ENCODE peak calls at places on chromosome 3, in ten cellular contexts. One of them, this sample, is unnamed.

GRCh38 chr3:193347507-193348501 is 30.7 kb downstream of the ATP13A5 start:
- DNase-seq in WERI-Rb-1: peak; percentile 16
- DNase-seq in coronary artery: no peak
- DNase-seq in uterus: no peak
- DNase-seq in foreskin fibroblast: no peak
- DNase-seq in GM20000: no peak
- DNase-seq in heart right ventricle: no peak
- DNase-seq in endothelial cell: no peak
- DNase-seq in A549: no peak
- DNase-seq in brain microvascular endothelial cell: no peak
- DNase-seq in this sample: peak; percentile 40

GRCh38 chr3:5202267-5202666 is 14.8 kb downstream of the EDEM1 start:
- DNase-seq in WERI-Rb-1: no peak
- DNase-seq in coronary artery: no peak
- DNase-seq in uterus: no peak
- DNase-seq in foreskin fibroblast: no peak
- DNase-seq in GM20000: no peak
- DNase-seq in heart right ventricle: no peak
- DNase-seq in endothelial cell: no peak
- DNase-seq in A549: no peak
- DNase-seq in brain microvascular endothelial cell: no peak
- DNase-seq in this sample: no peak

GRCh38 chr3:138188013-138188352 is 882 bp downstream of the ARMC8 start:
- DNase-seq in WERI-Rb-1: no peak
- DNase-seq in coronary artery: peak; percentile 80
- DNase-seq in uterus: peak; percentile 31
- DNase-seq in foreskin fibroblast: peak; percentile 73
- DNase-seq in GM20000: peak; percentile 29
- DNase-seq in heart right ventricle: no peak
- DNase-seq in endothelial cell: no peak
- DNase-seq in A549: peak; percentile 24
- DNase-seq in brain microvascular endothelial cell: no peak
- DNase-seq in this sample: no peak

GRCh38 chr3:35772364-35773009 is 133.2 kb downstream of the ARPP21 start:
- DNase-seq in WERI-Rb-1: no peak
- DNase-seq in coronary artery: no peak
- DNase-seq in uterus: no peak
- DNase-seq in foreskin fibroblast: no peak
- DNase-seq in GM20000: no peak
- DNase-seq in heart right ventricle: no peak
- DNase-seq in endothelial cell: no peak
- DNase-seq in A549: no peak
- DNase-seq in brain microvascular endothelial cell: no peak
- DNase-seq in this sample: no peak

GRCh38 chr3:41682996-41683395 is 278.9 kb downstream of the ULK4 start:
- DNase-seq in WERI-Rb-1: no peak
- DNase-seq in coronary artery: no peak
- DNase-seq in uterus: no peak
- DNase-seq in foreskin fibroblast: peak; percentile 11
- DNase-seq in GM20000: no peak
- DNase-seq in heart right ventricle: no peak
- DNase-seq in endothelial cell: no peak
- DNase-seq in A549: no peak
- DNase-seq in brain microvascular endothelial cell: peak; percentile 86
- DNase-seq in this sample: no peak

GRCh38 chr3:104810896-104811295 is 555.8 kb upstream of the ALCAM start:
- DNase-seq in WERI-Rb-1: no peak
- DNase-seq in coronary artery: no peak
- DNase-seq in uterus: no peak
- DNase-seq in foreskin fibroblast: no peak
- DNase-seq in GM20000: no peak
- DNase-seq in heart right ventricle: no peak
- DNase-seq in endothelial cell: no peak
- DNase-seq in A549: no peak
- DNase-seq in brain microvascular endothelial cell: no peak
- DNase-seq in this sample: no peak

GRCh38 chr3:134650431-134651346 is at the start of gene KY:
- DNase-seq in WERI-Rb-1: peak; percentile 74
- DNase-seq in coronary artery: no peak
- DNase-seq in uterus: peak; percentile 51
- DNase-seq in foreskin fibroblast: peak; percentile 21
- DNase-seq in GM20000: no peak
- DNase-seq in heart right ventricle: peak; percentile 71
- DNase-seq in endothelial cell: peak; percentile 52
- DNase-seq in A549: peak; percentile 9
- DNase-seq in brain microvascular endothelial cell: no peak
- DNase-seq in this sample: no peak

GRCh38 chr3:42732196-42732828 is 29.7 kb upstream of the HHATL start:
- DNase-seq in WERI-Rb-1: no peak
- DNase-seq in coronary artery: peak; percentile 56
- DNase-seq in uterus: no peak
- DNase-seq in foreskin fibroblast: no peak
- DNase-seq in GM20000: no peak
- DNase-seq in heart right ventricle: no peak
- DNase-seq in endothelial cell: no peak
- DNase-seq in A549: no peak
- DNase-seq in brain microvascular endothelial cell: no peak
- DNase-seq in this sample: no peak

GRCh38 chr3:119530418-119530817 is 29.0 kb downstream of the CD80 start:
- DNase-seq in WERI-Rb-1: no peak
- DNase-seq in coronary artery: no peak
- DNase-seq in uterus: no peak
- DNase-seq in foreskin fibroblast: no peak
- DNase-seq in GM20000: no peak
- DNase-seq in heart right ventricle: no peak
- DNase-seq in endothelial cell: no peak
- DNase-seq in A549: no peak
- DNase-seq in brain microvascular endothelial cell: no peak
- DNase-seq in this sample: no peak

GRCh38 chr3:119527731-119528130 is 29.4 kb downstream of the TIMMDC1 start:
- DNase-seq in WERI-Rb-1: no peak
- DNase-seq in coronary artery: no peak
- DNase-seq in uterus: no peak
- DNase-seq in foreskin fibroblast: no peak
- DNase-seq in GM20000: no peak
- DNase-seq in heart right ventricle: no peak
- DNase-seq in endothelial cell: no peak
- DNase-seq in A549: no peak
- DNase-seq in brain microvascular endothelial cell: no peak
- DNase-seq in this sample: no peak

GRCh38 chr3:119529883-119530282 is 29.5 kb downstream of the CD80 start:
- DNase-seq in WERI-Rb-1: no peak
- DNase-seq in coronary artery: no peak
- DNase-seq in uterus: no peak
- DNase-seq in foreskin fibroblast: peak; percentile 50
- DNase-seq in GM20000: no peak
- DNase-seq in heart right ventricle: no peak
- DNase-seq in endothelial cell: no peak
- DNase-seq in A549: no peak
- DNase-seq in brain microvascular endothelial cell: peak; percentile 40
- DNase-seq in this sample: no peak

GRCh38 chr3:119524931-119525662 is 26.8 kb downstream of the TIMMDC1 start:
- DNase-seq in WERI-Rb-1: no peak
- DNase-seq in coronary artery: no peak
- DNase-seq in uterus: no peak
- DNase-seq in foreskin fibroblast: peak; percentile 11
- DNase-seq in GM20000: no peak
- DNase-seq in heart right ventricle: no peak
- DNase-seq in endothelial cell: no peak
- DNase-seq in A549: no peak
- DNase-seq in brain microvascular endothelial cell: peak; percentile 17
- DNase-seq in this sample: no peak
- TF ChIP-seq CTCF in WERI-Rb-1: no peak
- TF ChIP-seq CTCF in coronary artery: no peak
- TF ChIP-seq CTCF in uterus: peak; percentile 19
- TF ChIP-seq CTCF in foreskin fibroblast: peak; percentile 42
- TF ChIP-seq CTCF in GM20000: peak; percentile 8
- TF ChIP-seq CTCF in heart right ventricle: peak; percentile 40
- TF ChIP-seq CTCF in endothelial cell: no peak
- TF ChIP-seq CTCF in A549: peak; percentile 18
- TF ChIP-seq CTCF in brain microvascular endothelial cell: peak; percentile 48
- TF ChIP-seq CTCF in this sample: peak; percentile 30

GRCh38 chr3:183551930-183552329 is 3.6 kb downstream of the KLHL6 start:
- DNase-seq in WERI-Rb-1: no peak
- DNase-seq in coronary artery: no peak
- DNase-seq in uterus: no peak
- DNase-seq in foreskin fibroblast: no peak
- DNase-seq in GM20000: no peak
- DNase-seq in heart right ventricle: no peak
- DNase-seq in endothelial cell: no peak
- DNase-seq in A549: no peak
- DNase-seq in brain microvascular endothelial cell: no peak
- DNase-seq in this sample: peak; percentile 28
- TF ChIP-seq CTCF in WERI-Rb-1: no peak
- TF ChIP-seq CTCF in coronary artery: no peak
- TF ChIP-seq CTCF in uterus: no peak
- TF ChIP-seq CTCF in foreskin fibroblast: no peak
- TF ChIP-seq CTCF in GM20000: no peak
- TF ChIP-seq CTCF in heart right ventricle: no peak
- TF ChIP-seq CTCF in endothelial cell: no peak
- TF ChIP-seq CTCF in A549: no peak
- TF ChIP-seq CTCF in brain microvascular endothelial cell: no peak
- TF ChIP-seq CTCF in this sample: no peak

DNA sequence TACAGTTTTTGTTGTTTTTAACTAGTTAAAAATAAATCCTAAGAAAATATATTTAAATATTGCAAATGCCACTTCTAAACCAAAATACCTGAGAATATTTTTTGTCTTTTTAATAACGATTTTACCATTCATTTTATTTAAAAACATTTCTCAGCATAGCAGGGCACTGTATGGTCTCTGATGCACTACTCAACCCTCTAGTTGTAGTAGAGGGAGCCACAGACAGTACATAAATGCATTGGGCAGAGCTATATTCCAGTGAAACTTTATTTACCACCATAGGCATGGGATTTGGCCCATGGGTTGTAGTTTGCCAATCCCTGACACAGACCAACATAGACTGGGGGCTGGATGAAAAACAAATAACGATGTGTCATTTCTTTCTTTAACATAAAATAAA is 214.4 kb upstream of the UBE2E1 start:
- DNase-seq in WERI-Rb-1: no peak
- DNase-seq in coronary artery: no peak
- DNase-seq in uterus: no peak
- DNase-seq in foreskin fibroblast: no peak
- DNase-seq in GM20000: no peak
- DNase-seq in heart right ventricle: no peak
- DNase-seq in endothelial cell: no peak
- DNase-seq in A549: no peak
- DNase-seq in brain microvascular endothelial cell: no peak
- DNase-seq in this sample: no peak
- TF ChIP-seq CTCF in WERI-Rb-1: no peak
- TF ChIP-seq CTCF in coronary artery: no peak
- TF ChIP-seq CTCF in uterus: no peak
- TF ChIP-seq CTCF in foreskin fibroblast: no peak
- TF ChIP-seq CTCF in GM20000: no peak
- TF ChIP-seq CTCF in heart right ventricle: no peak
- TF ChIP-seq CTCF in endothelial cell: no peak
- TF ChIP-seq CTCF in A549: no peak
- TF ChIP-seq CTCF in brain microvascular endothelial cell: no peak
- TF ChIP-seq CTCF in this sample: no peak

GRCh38 chr3:52298147-52299098 is 10.8 kb downstream of the GLYCTK start:
- DNase-seq in WERI-Rb-1: peak; percentile 20
- DNase-seq in coronary artery: no peak
- DNase-seq in uterus: no peak
- DNase-seq in foreskin fibroblast: no peak
- DNase-seq in GM20000: no peak
- DNase-seq in heart right ventricle: no peak
- DNase-seq in endothelial cell: no peak
- DNase-seq in A549: no peak
- DNase-seq in brain microvascular endothelial cell: no peak
- DNase-seq in this sample: no peak
- TF ChIP-seq CTCF in WERI-Rb-1: no peak
- TF ChIP-seq CTCF in coronary artery: no peak
- TF ChIP-seq CTCF in uterus: no peak
- TF ChIP-seq CTCF in foreskin fibroblast: no peak
- TF ChIP-seq CTCF in GM20000: no peak
- TF ChIP-seq CTCF in heart right ventricle: no peak
- TF ChIP-seq CTCF in endothelial cell: no peak
- TF ChIP-seq CTCF in A549: no peak
- TF ChIP-seq CTCF in brain microvascular endothelial cell: peak; percentile 12
- TF ChIP-seq CTCF in this sample: no peak

This sample was measured in GM12865.